ENCODE peak calls at places on chromosomes 13 and 19, in six cellular contexts. M, K, L, E, Q and R are unnamed samples.

GRCh38 chr19:19459707-19460251 is 54.3 kb downstream of the GATAD2A start:
- DNase-seq in M (peak), K (no peak), L (no peak), E (peak), Q (peak), R (no peak)

GRCh38 chr19:47696635-47697034 is 16.6 kb upstream of the EHD2 start:
- DNase-seq in M (no peak), K (no peak), L (no peak), E (no peak), Q (no peak), R (no peak)

GRCh38 chr19:4327252-4327876 is 11.3 kb downstream of the STAP2 start:
- DNase-seq in M (peak), K (peak), L (peak), E (peak), Q (peak), R (no peak)

GRCh38 chr19:28472843-28473242 is 740.1 kb downstream of the UQCRFS1 start:
- DNase-seq in M (peak), K (no peak), L (peak), E (no peak), Q (no peak), R (no peak)

GRCh38 chr13:95745289-95745688 is 68.3 kb downstream of the DNAJC3 start:
- DNase-seq in M (no peak), K (no peak), L (no peak), E (peak), Q (no peak), R (no peak)

GRCh38 chr13:48000559-48001126 is 430 bp downstream of the SUCLA2 start:
- DNase-seq in M (peak), K (no peak), L (peak), E (peak), Q (peak), R (no peak)

GRCh38 chr13:111394211-111394922 is 73.9 kb downstream of the TEX29 start:
- DNase-seq in M (no peak), K (no peak), L (no peak), E (no peak), Q (no peak), R (no peak)

GRCh38 chr13:71017607-71018006 is 849.4 kb downstream of the DACH1 start:
- DNase-seq in M (no peak), K (no peak), L (no peak), E (no peak), Q (no peak), R (no peak)

GRCh38 chr13:54029226-54029625 is 1000.6 kb downstream of the OLFM4 start:
- DNase-seq in M (no peak), K (no peak), L (no peak), E (peak), Q (no peak), R (no peak)

GRCh38 chr19:32269831-32270230 is 75.6 kb upstream of the ZNF507 start:
- DNase-seq in M (no peak), K (no peak), L (no peak), E (no peak), Q (no peak), R (no peak)

GRCh38 chr13:49279885-49280284 is 32.2 kb downstream of the CDADC1 start:
- DNase-seq in M (no peak), K (no peak), L (no peak), E (no peak), Q (no peak), R (no peak)

GRCh38 chr19:15418112-15418587 is 638 bp downstream of the AKAP8L start:
- DNase-seq in M (no peak), K (no peak), L (peak), E (peak), Q (no peak), R (no peak)

GRCh38 chr13:44098559-44098958 is 218.9 kb downstream of the LACC1 start:
- DNase-seq in M (no peak), K (no peak), L (no peak), E (no peak), Q (no peak), R (no peak)

GRCh38 chr13:113584870-113585671 is 518 bp downstream of the TFDP1 start:
- DNase-seq in M (peak), K (no peak), L (peak), E (no peak), Q (no peak), R (no peak)

GRCh38 chr13:36158606-36159005 is 27.4 kb upstream of the DCLK1 start:
- DNase-seq in M (no peak), K (no peak), L (no peak), E (peak), Q (no peak), R (no peak)

GRCh38 chr13:66673401-66673800 is 556.7 kb downstream of the PCDH9 start:
- DNase-seq in M (no peak), K (no peak), L (no peak), E (peak), Q (peak), R (no peak)

GRCh38 chr19:35641515-35642151 is at the start of gene ETV2:
- DNase-seq in M (peak), K (peak), L (no peak), E (peak), Q (peak), R (no peak)

GRCh38 chr19:17872251-17873001 is 681 bp downstream of the SLC5A5 start:
- DNase-seq in M (no peak), K (no peak), L (no peak), E (no peak), Q (no peak), R (peak)

GRCh38 chr13:100515410-100515800 is 73.2 kb downstream of the GGACT start:
- DNase-seq in M (no peak), K (no peak), L (no peak), E (no peak), Q (no peak), R (no peak)

GRCh38 chr13:100517135-100517534 is 71.5 kb downstream of the GGACT start:
- DNase-seq in M (peak), K (no peak), L (no peak), E (no peak), Q (no peak), R (no peak)

GRCh38 chr13:100513987-100514670 is 74.5 kb downstream of the GGACT start:
- DNase-seq in M (no peak), K (no peak), L (no peak), E (peak), Q (no peak), R (no peak)

GRCh38 chr13:100513171-100513570 is 75.4 kb downstream of the GGACT start:
- DNase-seq in M (no peak), K (no peak), L (no peak), E (no peak), Q (no peak), R (no peak)

DNA sequence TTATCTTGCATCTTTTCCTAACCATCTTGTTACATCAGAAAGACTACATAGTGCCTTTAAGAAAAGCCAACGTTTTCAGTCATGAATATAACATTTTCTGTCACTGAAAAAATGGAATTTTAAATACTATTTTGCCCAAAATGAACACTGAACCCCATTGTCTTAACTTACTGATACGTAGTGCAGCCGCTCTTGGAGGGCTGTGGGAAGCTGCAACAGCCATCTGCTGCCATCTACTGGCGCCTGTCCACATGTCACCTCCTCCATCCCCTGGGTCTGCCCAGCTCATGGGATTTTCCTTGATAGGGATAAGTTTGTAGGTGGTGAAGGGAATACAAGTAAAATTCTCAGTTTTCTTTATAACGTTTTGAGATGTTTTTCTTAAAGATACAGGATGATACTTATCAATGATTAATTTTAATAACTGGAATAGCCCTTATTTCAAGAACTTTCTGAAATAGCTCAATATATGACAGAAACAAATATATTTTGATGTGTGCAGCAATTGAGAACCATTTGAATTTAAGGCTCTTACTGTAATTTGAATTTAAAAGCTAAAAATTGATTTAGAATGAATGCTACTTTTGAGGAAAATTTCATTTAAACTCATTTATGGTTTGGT is 73.7 kb downstream of the GGACT start:
- DNase-seq in M (peak), K (peak), L (peak), E (peak), Q (peak), R (no peak)
- TF ChIP-seq CTCF in M (peak), K (peak), L (peak), E (peak), Q (peak), R (peak)

GRCh38 chr13:26927511-26927910 is 166.9 kb upstream of the GPR12 start:
- DNase-seq in M (no peak), K (no peak), L (no peak), E (no peak), Q (no peak), R (no peak)

GRCh38 chr13:26926371-26926770 is 165.8 kb upstream of the GPR12 start:
- DNase-seq in M (no peak), K (no peak), L (no peak), E (no peak), Q (no peak), R (no peak)

GRCh38 chr13:26934096-26934495 is 173.5 kb upstream of the GPR12 start:
- DNase-seq in M (no peak), K (no peak), L (no peak), E (no peak), Q (no peak), R (no peak)

DNA sequence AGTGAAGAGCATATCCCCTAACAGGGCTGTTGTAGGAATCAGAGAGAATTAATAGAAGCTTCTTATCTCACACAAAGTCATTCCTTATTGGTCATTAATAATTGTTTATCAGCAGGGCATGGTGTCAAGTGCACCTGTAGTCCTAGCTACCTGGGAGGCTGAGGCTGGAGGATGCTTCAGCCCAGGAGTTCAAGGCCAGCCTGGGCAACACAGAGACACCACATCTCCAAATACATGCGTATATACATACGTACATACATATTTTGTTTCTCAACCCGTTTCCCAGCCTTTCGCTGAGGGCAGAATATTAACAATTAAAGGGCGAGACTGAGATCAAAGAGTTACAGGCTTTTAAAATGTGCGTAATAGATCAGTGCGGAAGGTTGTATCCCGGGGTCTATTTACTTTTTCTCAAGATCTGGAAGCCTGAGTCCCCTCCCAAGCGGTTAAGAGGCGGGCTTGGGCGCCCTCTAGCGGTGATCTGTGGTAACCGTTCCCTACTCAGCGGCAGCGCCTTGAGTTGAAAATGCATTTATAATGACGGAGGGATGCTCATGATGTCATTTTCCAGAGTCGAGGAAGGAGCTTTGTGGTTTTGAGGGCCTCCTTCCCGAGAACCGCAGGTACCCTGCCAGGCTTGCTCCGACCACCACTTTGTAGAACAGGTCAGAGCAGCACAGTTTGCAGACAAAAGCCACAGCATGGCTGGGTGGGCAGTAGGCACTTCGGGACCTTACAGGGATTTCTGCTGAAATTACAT is 169.6 kb upstream of the GPR12 start:
- DNase-seq in M (peak), K (peak), L (peak), E (peak), Q (peak), R (no peak)
- TF ChIP-seq CTCF in M (peak), K (peak), L (peak), E (peak), Q (peak), R (peak)

DNA sequence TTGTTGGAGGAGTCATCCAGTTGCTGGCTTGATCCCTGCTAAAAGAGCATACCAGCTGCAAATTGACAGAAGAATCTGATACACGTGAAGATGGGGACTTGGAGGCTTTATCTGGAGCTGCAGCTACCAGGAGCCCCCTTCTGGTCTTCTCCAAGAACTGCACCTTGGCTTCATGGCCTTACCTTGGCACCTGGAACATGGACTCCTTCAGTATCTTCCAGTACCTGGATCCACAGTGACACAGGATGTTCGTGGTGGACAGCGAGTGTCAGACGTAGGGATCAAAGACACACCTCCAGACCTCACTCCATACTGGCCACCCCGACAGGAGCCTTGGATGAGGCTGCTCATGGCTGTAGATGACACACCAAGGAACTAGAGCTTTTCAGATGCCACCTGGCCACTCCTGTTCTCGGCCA is 9.9 kb upstream of the ACSBG2 start:
- DNase-seq in M (peak), K (no peak), L (peak), E (peak), Q (peak), R (no peak)
- TF ChIP-seq CTCF in M (peak), K (peak), L (peak), E (peak), Q (peak), R (peak)

GRCh38 chr19:42199440-42200115 is 17.9 kb downstream of the DEDD2 start:
- DNase-seq in M (peak), K (no peak), L (peak), E (no peak), Q (no peak), R (no peak)
- TF ChIP-seq CTCF in M (no peak), K (no peak), L (no peak), E (no peak), Q (no peak), R (no peak)

GRCh38 chr19:3125900-3126524 is 9.8 kb upstream of the GNA15 start:
- DNase-seq in M (peak), K (peak), L (no peak), E (peak), Q (no peak), R (peak)

GRCh38 chr19:3124630-3125029 is 11.2 kb upstream of the GNA15 start:
- DNase-seq in M (no peak), K (no peak), L (no peak), E (no peak), Q (no peak), R (no peak)

GRCh38 chr19:3132971-3133792 is 2.7 kb upstream of the GNA15 start:
- DNase-seq in M (peak), K (no peak), L (no peak), E (peak), Q (peak), R (no peak)

GRCh38 chr19:3131168-3131567 is 4.7 kb upstream of the GNA15 start:
- DNase-seq in M (no peak), K (no peak), L (no peak), E (no peak), Q (no peak), R (no peak)

GRCh38 chr19:3129112-3129511 is 6.7 kb upstream of the GNA15 start:
- DNase-seq in M (no peak), K (no peak), L (no peak), E (peak), Q (peak), R (no peak)
- TF ChIP-seq CTCF in M (peak), K (peak), L (no peak), E (peak), Q (peak), R (peak)

GRCh38 chr19:38932425-38933179 is 1.9 kb downstream of the MRPS12 start:
- DNase-seq in M (no peak), K (peak), L (no peak), E (peak), Q (peak), R (peak)
- TF ChIP-seq CTCF in M (no peak), K (peak), L (no peak), E (peak), Q (peak), R (peak)

GRCh38 chr13:85260896-85261295 is 538.3 kb downstream of the SLITRK6 start:
- DNase-seq in M (no peak), K (no peak), L (no peak), E (no peak), Q (no peak), R (no peak)

GRCh38 chr13:85266331-85266730 is 532.9 kb downstream of the SLITRK6 start:
- DNase-seq in M (no peak), K (no peak), L (no peak), E (no peak), Q (no peak), R (no peak)

GRCh38 chr13:85265296-85265695 is 533.9 kb downstream of the SLITRK6 start:
- DNase-seq in M (no peak), K (no peak), L (no peak), E (no peak), Q (no peak), R (no peak)

GRCh38 chr13:85266771-85267170 is 532.4 kb downstream of the SLITRK6 start:
- DNase-seq in M (no peak), K (no peak), L (no peak), E (no peak), Q (no peak), R (no peak)

GRCh38 chr13:85261757-85262346 is 537.4 kb downstream of the SLITRK6 start:
- DNase-seq in M (no peak), K (no peak), L (no peak), E (no peak), Q (peak), R (no peak)
- TF ChIP-seq CTCF in M (no peak), K (peak), L (no peak), E (peak), Q (peak), R (peak)